ENCODE peak calls at places on chromosomes 11 and 22, in four cellular contexts. L, B, W and M are unnamed samples.

GRCh38 chr11:12506502-12506921 is 129.1 kb downstream of the PARVA start:
- DNase-seq in L (no peak), W (peak), B (peak), M (no peak)

GRCh38 chr11:134289789-134290188 is 13.6 kb downstream of the GLB1L3 start:
- DNase-seq in W (no peak), B (no peak), L (no peak), M (no peak)

GRCh38 chr11:135004495-135004894 is 592.5 kb upstream of the B3GAT1 start:
- DNase-seq in W (no peak), L (no peak), B (no peak), M (no peak)

GRCh38 chr11:3052109-3052479 is 5.1 kb downstream of the CARS1 start:
- DNase-seq in W (no peak), L (no peak), B (no peak), M (no peak)

GRCh38 chr11:76323804-76324203 is 57.1 kb downstream of the THAP12 start:
- DNase-seq in L (no peak), B (no peak), W (no peak), M (no peak)

GRCh38 chr11:121141051-121141450 is 40.0 kb downstream of the TECTA start:
- DNase-seq in B (no peak), W (no peak), L (no peak), M (no peak)

GRCh38 chr22:48929276-48929790 is 898.3 kb downstream of the BRD1 start:
- DNase-seq in W (no peak), L (peak), B (no peak), M (no peak)

GRCh38 chr22:48563966-48564330 is 1263.7 kb downstream of the BRD1 start:
- DNase-seq in W (no peak), B (no peak), L (no peak), M (no peak)

GRCh38 chr22:44399196-44399837 is 86.6 kb upstream of the SHISAL1 start:
- DNase-seq in L (peak), B (no peak), W (no peak), M (no peak)

GRCh38 chr11:67354314-67355022 is 1.1 kb upstream of the POLD4 start:
- DNase-seq in W (peak), L (no peak), B (peak), M (peak)